ENCODE peak calls at places on chromosomes 2 and 18, in eight cellular contexts. Z, O, G, F, Y, C, W and I are unnamed samples.

GRCh38 chr2:85770369-85770768 is 16.6 kb downstream of the ATOH8 start:
- DNase-seq in C (no peak), Y (no peak), G (no peak), F (no peak), O (no peak), W (no peak), Z (no peak), I (no peak)

GRCh38 chr18:45997689-45998088 is 30.6 kb upstream of the EPG5 start:
- DNase-seq in O (no peak), G (no peak), Z (no peak), W (no peak), C (no peak), Y (no peak), F (no peak), I (no peak)

GRCh38 chr2:240952496-240953246 is 45.7 kb upstream of the SNED1 start:
- DNase-seq in W (no peak), F (peak), C (no peak), O (no peak), Z (no peak), G (no peak), Y (no peak), I (no peak)

GRCh38 chr2:65545818-65546217 is 113.4 kb upstream of the SPRED2 start:
- DNase-seq in O (no peak), C (no peak), W (no peak), Y (no peak), Z (peak), G (no peak), F (no peak), I (peak)

GRCh38 chr18:11989966-11990380 is 8.7 kb downstream of the IMPA2 start:
- DNase-seq in Y (peak), W (no peak), Z (no peak), C (no peak), O (no peak), F (no peak), G (no peak), I (no peak)

GRCh38 chr2:170369894-170370293 is 191.9 kb downstream of the MYO3B start:
- DNase-seq in O (no peak), C (no peak), Z (peak), F (no peak), G (no peak), W (no peak), Y (peak), I (peak)

GRCh38 chr2:174343638-174344455 is 9.1 kb downstream of the SP9 start:
- DNase-seq in Y (peak), W (no peak), C (no peak), O (no peak), F (no peak), G (no peak), Z (no peak), I (no peak)

GRCh38 chr2:217220228-217221013 is 360.6 kb upstream of the TNP1 start:
- DNase-seq in C (no peak), F (no peak), Y (no peak), W (no peak), G (no peak), Z (no peak), O (no peak), I (no peak)

GRCh38 chr2:218897394-218898108 is 16.9 kb downstream of the WNT10A start:
- DNase-seq in C (no peak), O (no peak), W (no peak), Z (no peak), G (no peak), F (no peak), Y (peak), I (no peak)

GRCh38 chr18:8562914-8563313 is 46.3 kb upstream of the RAB12 start:
- DNase-seq in Z (no peak), O (no peak), F (no peak), C (no peak), G (no peak), Y (no peak), W (no peak), I (no peak)

GRCh38 chr2:120384486-120385354 is 38.8 kb downstream of the INHBB start:
- DNase-seq in Y (no peak), C (no peak), O (no peak), Z (no peak), W (no peak), F (no peak), G (no peak), I (no peak)

GRCh38 chr2:40097691-40098376 is 318.8 kb upstream of the THUMPD2 start:
- DNase-seq in G (no peak), O (no peak), Z (peak), Y (no peak), C (no peak), W (no peak), F (no peak), I (peak)
- TF ChIP-seq CTCF in G (no peak), O (no peak), Z (no peak), Y (no peak), C (no peak), W (no peak), F (no peak), I (no peak)

DNA sequence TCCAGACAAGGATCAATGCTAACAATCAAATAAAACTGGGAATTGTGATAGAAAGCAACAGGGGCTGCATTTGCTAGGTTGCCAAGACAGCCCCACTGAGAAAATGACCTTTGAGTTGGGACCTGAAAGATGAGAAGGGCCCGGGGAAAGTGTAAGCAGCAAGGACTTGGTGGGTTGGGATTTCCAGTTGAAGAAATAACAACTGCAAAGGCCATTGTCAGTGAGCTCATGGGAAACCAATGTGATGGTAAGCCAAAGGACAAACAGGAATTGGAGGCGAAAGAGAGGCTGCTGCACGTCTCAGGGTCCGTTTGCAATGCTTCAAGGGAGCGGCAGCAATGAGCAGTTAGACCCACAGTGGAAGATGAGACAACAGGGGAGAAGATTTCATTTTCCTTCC is 51.5 kb upstream of the RGPD4 start:
- DNase-seq in G (no peak), Y (no peak), C (no peak), O (no peak), W (no peak), Z (no peak), F (no peak), I (no peak)
- H3K4me3 ChIP-seq in G (no peak), Y (no peak), C (no peak), O (no peak), W (no peak), Z (no peak), F (no peak), I (no peak)

GRCh38 chr18:7369006-7369405 is 138.1 kb downstream of the LRRC30 start:
- DNase-seq in W (no peak), F (no peak), G (no peak), Z (no peak), O (no peak), Y (peak), C (no peak), I (no peak)
- TF ChIP-seq CTCF in W (no peak), F (no peak), G (no peak), Z (no peak), O (no peak), Y (no peak), C (no peak), I (no peak)

DNA sequence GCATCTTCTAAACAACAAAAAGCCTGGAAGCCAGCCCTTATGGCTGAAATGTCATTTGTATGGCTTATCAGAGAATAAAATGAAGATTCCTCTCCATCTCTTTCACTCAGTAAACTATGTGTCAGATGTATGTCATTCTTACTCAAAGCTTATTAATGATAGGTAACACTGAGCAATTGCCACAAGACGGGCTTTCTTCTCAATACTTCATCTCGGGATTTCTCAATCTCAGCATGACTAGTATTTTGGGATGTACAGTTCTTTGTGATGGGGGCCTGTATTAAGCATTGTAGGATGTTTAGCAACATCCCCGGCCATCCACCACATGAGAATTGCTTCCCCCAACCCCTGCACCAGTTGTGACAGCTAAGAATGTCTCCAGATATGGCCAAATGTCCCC is 80.2 kb downstream of the MREG start:
- DNase-seq in C (no peak), G (no peak), Z (peak), W (no peak), Y (no peak), O (no peak), F (no peak), I (peak)
- H3K4me3 ChIP-seq in C (no peak), G (no peak), Z (no peak), W (no peak), Y (no peak), O (no peak), F (no peak), I (no peak)

GRCh38 chr2:114201781-114202180 is 240.7 kb upstream of the DPP10 start:
- DNase-seq in F (no peak), G (no peak), Z (no peak), W (no peak), Y (no peak), O (no peak), C (no peak), I (no peak)
- TF ChIP-seq CTCF in F (no peak), G (no peak), Z (no peak), W (no peak), Y (peak), O (no peak), C (no peak), I (no peak)

GRCh38 chr18:58640428-58640805 is 11.5 kb upstream of the ALPK2 start:
- DNase-seq in G (no peak), W (no peak), Z (no peak), O (no peak), Y (peak), C (no peak), F (no peak), I (no peak)
- H3K4me3 ChIP-seq in G (no peak), W (no peak), Z (no peak), O (no peak), Y (no peak), C (no peak), F (no peak), I (no peak)

GRCh38 chr2:176088048-176088936 is 4.2 kb upstream of the HOXD13 start:
- DNase-seq in F (peak), G (no peak), C (no peak), O (no peak), Y (peak), Z (no peak), W (peak), I (peak)
- TF ChIP-seq CTCF in F (peak), G (peak), C (peak), O (peak), Y (peak), Z (peak), W (peak), I (peak)

GRCh38 chr2:24075259-24075658 is 867 bp downstream of the SF3B6 start:
- DNase-seq in Z (peak), G (no peak), C (no peak), W (no peak), F (no peak), O (no peak), Y (no peak), I (peak)

GRCh38 chr2:24075915-24076848 is at the start of gene SF3B6:
- DNase-seq in W (peak), C (peak), Z (peak), Y (peak), O (peak), G (peak), F (peak), I (peak)

GRCh38 chr2:24077535-24077877 is 1.4 kb upstream of the SF3B6 start:
- DNase-seq in F (no peak), Z (peak), Y (no peak), W (no peak), O (no peak), G (no peak), C (no peak), I (no peak)

GRCh38 chr2:24076849-24077534 is 866 bp upstream of the SF3B6 start:
- DNase-seq in O (peak), W (no peak), F (peak), C (no peak), Z (no peak), Y (peak), G (no peak), I (peak)

GRCh38 chr2:24077879-24078278 is 1.8 kb upstream of the SF3B6 start:
- DNase-seq in O (no peak), F (no peak), W (no peak), C (no peak), G (no peak), Y (no peak), Z (no peak), I (no peak)
- H3K4me3 ChIP-seq in O (peak), F (peak), W (peak), C (peak), G (no peak), Y (no peak), Z (peak), I (peak)